ENCODE peak calls at places on chromosome 4, in seven cellular contexts. P, B, E, C, M, Z and T are unnamed samples. For H3K9me3, the result is how much of the 10 kb centered on the place peaks cover.

GRCh38 chr4:163243297-163243981 is 76.7 kb upstream of the NAF1 start:
- DNase-seq in C (no peak), E (no peak), B (no peak), P (no peak), M (no peak), Z (no peak), T (no peak)

GRCh38 chr4:174880001-174880400 is 38.2 kb upstream of the ADAM29 start:
- DNase-seq in P (no peak), E (no peak), B (no peak), C (no peak), Z (no peak), M (no peak), T (no peak)

GRCh38 chr4:58111818-58112217 is 1001.6 kb upstream of the IGFBP7 start:
- DNase-seq in M (no peak), Z (no peak), E (no peak), P (no peak), C (no peak), B (no peak), T (no peak)

GRCh38 chr4:98861100-98861499 is 67.8 kb downstream of the EIF4E start:
- DNase-seq in M (no peak), B (no peak), Z (no peak), E (no peak), P (no peak), C (no peak), T (no peak)

GRCh38 chr4:146975535-146975934 is 29.9 kb upstream of the TTC29 start:
- DNase-seq in M (no peak), B (no peak), P (no peak), C (no peak), Z (no peak), E (no peak), T (no peak)

GRCh38 chr4:40998680-40999358 is 215.5 kb downstream of the APBB2 start:
- DNase-seq in C (no peak), M (no peak), P (no peak), E (no peak), Z (no peak), B (no peak), T (no peak)

GRCh38 chr4:126611900-126612299 is 1020.9 kb upstream of the INTU start:
- DNase-seq in Z (no peak), P (no peak), M (no peak), C (no peak), B (no peak), E (no peak), T (no peak)

GRCh38 chr4:185215261-185215660 is 5.9 kb downstream of the SNX25 start:
- DNase-seq in M (no peak), C (no peak), E (no peak), B (no peak), Z (no peak), P (no peak), T (no peak)

GRCh38 chr4:165909947-165910346 is 36.9 kb downstream of the TLL1 start:
- DNase-seq in M (no peak), C (no peak), B (no peak), Z (no peak), E (no peak), P (no peak), T (no peak)

GRCh38 chr4:52841707-52842456 is 20.2 kb upstream of the RASL11B start:
- DNase-seq in Z (no peak), E (no peak), M (no peak), B (no peak), C (no peak), P (no peak), T (no peak)

GRCh38 chr4:14916554-14917304 is 85.6 kb upstream of the CPEB2 start:
- DNase-seq in Z (no peak), B (no peak), M (peak), E (no peak), C (no peak), P (no peak), T (no peak)

GRCh38 chr4:165628572-165628971 is 244.5 kb upstream of the TLL1 start:
- DNase-seq in B (no peak), P (no peak), Z (no peak), M (no peak), E (no peak), C (no peak), T (no peak)

GRCh38 chr4:77342170-77342810 is 185.3 kb downstream of the CCNG2 start:
- DNase-seq in M (no peak), C (no peak), Z (no peak), P (no peak), B (no peak), E (no peak), T (no peak)

GRCh38 chr4:70651864-70652506 is 14.3 kb downstream of the JCHAIN start:
- DNase-seq in C (no peak), Z (no peak), B (no peak), E (no peak), P (no peak), M (no peak), T (no peak)

GRCh38 chr4:13783800-13784411 is 156.4 kb upstream of the BOD1L1 start:
- DNase-seq in M (no peak), E (no peak), C (no peak), B (no peak), Z (no peak), P (no peak), T (no peak)

GRCh38 chr4:2535386-2536192 is 858 bp upstream of the FAM193A start:
- DNase-seq in B (peak), Z (peak), M (peak), C (peak), P (peak), E (no peak), T (peak)

GRCh38 chr4:7463584-7464258 is 29.0 kb upstream of the PSAPL1 start:
- DNase-seq in M (no peak), E (no peak), Z (peak), P (no peak), C (no peak), B (no peak), T (no peak)

GRCh38 chr4:7462509-7462971 is 27.8 kb upstream of the PSAPL1 start:
- DNase-seq in M (no peak), E (no peak), Z (peak), P (no peak), B (no peak), C (no peak), T (no peak)

GRCh38 chr4:7460591-7460990 is 25.9 kb upstream of the PSAPL1 start:
- DNase-seq in B (no peak), M (no peak), P (no peak), Z (peak), E (no peak), C (no peak), T (no peak)

GRCh38 chr4:7459471-7459870 is 24.7 kb upstream of the PSAPL1 start:
- DNase-seq in Z (no peak), C (no peak), P (no peak), E (no peak), M (no peak), B (no peak), T (no peak)

GRCh38 chr4:7461171-7461570 is 26.4 kb upstream of the PSAPL1 start:
- DNase-seq in Z (no peak), B (no peak), C (no peak), P (no peak), E (no peak), M (no peak), T (no peak)
- TF ChIP-seq CTCF in Z (no peak), B (no peak), C (no peak), P (no peak), E (no peak), M (no peak), T (no peak)

DNA sequence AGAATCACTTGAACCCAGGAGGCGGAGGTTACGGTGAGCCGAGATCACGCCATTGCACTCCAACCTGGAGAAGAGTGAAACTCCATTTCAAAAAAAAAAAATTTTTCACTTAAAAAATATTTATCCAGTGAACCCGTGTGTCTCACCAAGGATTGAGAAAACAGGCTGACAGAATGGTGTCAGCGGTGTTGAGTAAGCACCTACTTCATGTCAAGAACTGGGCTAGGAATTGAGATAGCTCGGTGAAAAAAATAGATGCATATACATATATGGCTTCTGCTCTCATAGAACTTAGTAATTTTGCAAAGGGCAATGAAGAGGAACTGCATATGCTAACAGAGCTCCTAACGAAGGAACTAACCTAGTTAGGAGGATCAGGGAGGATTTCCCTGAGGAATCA is 297.3 kb downstream of the TENM3 start:
- DNase-seq in M (no peak), Z (no peak), P (no peak), B (no peak), E (no peak), C (no peak), T (no peak)
- H3K9me3 ChIP-seq in M (under half), Z (under half), P (under half), B (under half), E (under half), C (under half), T (under half)

GRCh38 chr4:162101337-162101736 is 62.5 kb downstream of the FSTL5 start:
- DNase-seq in E (no peak), P (no peak), Z (no peak), C (no peak), B (no peak), M (no peak), T (no peak)
- TF ChIP-seq CTCF in E (no peak), P (no peak), Z (no peak), C (no peak), B (no peak), M (no peak), T (no peak)

DNA sequence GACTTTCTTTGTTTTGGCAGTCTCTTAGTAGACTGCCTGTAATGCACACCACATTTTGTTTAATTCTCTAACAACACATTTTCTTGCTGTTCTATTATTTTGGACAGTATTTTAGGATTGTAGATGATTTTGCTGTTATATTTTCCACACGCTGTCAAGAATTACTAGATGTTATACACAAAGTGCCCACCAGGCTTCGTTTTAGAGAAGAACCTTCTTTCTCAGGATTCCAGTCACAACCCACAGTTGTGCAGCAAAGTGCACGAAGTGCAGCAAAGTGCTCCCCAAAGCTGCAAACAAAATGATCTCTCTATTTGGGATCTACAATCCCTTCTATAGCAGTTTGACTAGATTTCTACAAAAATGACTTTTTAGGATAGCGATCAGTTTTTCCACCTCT is 2.4 kb downstream of the ZNF141 start:
- DNase-seq in B (no peak), Z (no peak), M (no peak), C (no peak), P (no peak), E (no peak), T (no peak)
- H3K9me3 ChIP-seq in B (under half), Z (under half), M (under half), C (under half), P (half or more), E (under half), T (under half)

GRCh38 chr4:5893013-5893580 is at the start of gene CRMP1:
- DNase-seq in Z (no peak), E (no peak), C (no peak), B (no peak), P (no peak), M (no peak), T (no peak)
- TF ChIP-seq CTCF in Z (no peak), E (no peak), C (no peak), B (no peak), P (no peak), M (no peak), T (no peak)